ENCODE peak calls at places on chromosomes 7 and 10, in ten cellular contexts. K is CD8-positive, alpha-beta memory T cell; T is type B pancreatic cell; Q is stimulated activated CD8-positive, alpha-beta memory T cell treated with anti-CD3 and anti-CD28 coated beads, Interleukin-7, amount 100 ng/mL, for 1 hour; Z is right lobe of liver; C is right cardiac atrium; M is naive B cell; J is NT2/D1; I is T-helper 9 cell; P is cardiac muscle cell. N is an unnamed sample.

GRCh38 chr10:128549192-128549591 is 423.0 kb upstream of the MKI67 start:
- DNase-seq in K (no peak), T (no peak), Q (no peak), Z (no peak), C (no peak), M (no peak), J (no peak), I (no peak), P (no peak), N (no peak)

GRCh38 chr10:3740157-3740871 is 44.7 kb downstream of the KLF6 start:
- DNase-seq in K (no peak), T (no peak), Q (no peak), Z (no peak), C (no peak), M (no peak), J (no peak), I (no peak), P (no peak), N (no peak)

GRCh38 chr10:117165557-117166419 is 27.7 kb upstream of the VAX1 start:
- DNase-seq in K (no peak), T (peak), Q (no peak), Z (peak), C (peak), M (no peak), J (peak), I (no peak), P (peak), N (peak)

GRCh38 chr10:62811159-62811875 is 4.8 kb downstream of the EGR2 start:
- DNase-seq in K (no peak), T (no peak), Q (peak), Z (no peak), C (peak), M (no peak), J (no peak), I (no peak), P (no peak), N (no peak)

GRCh38 chr10:17430647-17431355 is 23.6 kb downstream of the ST8SIA6 start:
- DNase-seq in K (peak), T (peak), Q (no peak), Z (peak), C (peak), M (peak), J (peak), I (peak), P (peak), N (peak)

GRCh38 chr10:73909716-73910115 is 1.2 kb upstream of the PLAU start:
- DNase-seq in K (no peak), T (no peak), Q (no peak), Z (no peak), C (no peak), M (no peak), J (no peak), I (no peak), P (no peak), N (no peak)

GRCh38 chr10:78856421-78856820 is 212.3 kb upstream of the ZMIZ1 start:
- DNase-seq in K (no peak), T (peak), Q (no peak), Z (no peak), C (peak), M (no peak), J (no peak), I (no peak), P (no peak), N (no peak)

GRCh38 chr7:142477079-142477651 is 219.3 kb upstream of the PRSS58 start:
- DNase-seq in K (no peak), T (no peak), Q (no peak), Z (no peak), C (no peak), M (no peak), J (no peak), I (no peak), P (no peak), N (no peak)

GRCh38 chr10:125146791-125147604 is 13.4 kb downstream of the CTBP2 start:
- DNase-seq in K (no peak), T (no peak), Q (no peak), Z (no peak), C (peak), M (peak), J (no peak), I (no peak), P (no peak), N (no peak)

GRCh38 chr7:78073470-78074382 is 275.2 kb downstream of the PHTF2 start:
- DNase-seq in K (no peak), T (no peak), Q (no peak), Z (no peak), C (no peak), M (no peak), J (no peak), I (no peak), P (no peak), N (peak)

GRCh38 chr7:25835191-25835590 is 316.8 kb upstream of the NFE2L3 start:
- DNase-seq in K (no peak), T (no peak), Q (no peak), Z (no peak), C (no peak), M (no peak), J (no peak), I (no peak), P (no peak), N (no peak)

GRCh38 chr7:100119075-100119700 is at the start of the genes CNPY4 and TAF6:
- DNase-seq in K (peak), T (peak), Q (peak), Z (peak), C (peak), M (peak), J (peak), I (peak), P (peak), N (peak)

GRCh38 chr10:88080213-88080612 is 216.8 kb downstream of the PTEN start:
- DNase-seq in K (no peak), T (no peak), Q (no peak), Z (no peak), C (no peak), M (no peak), J (no peak), I (no peak), P (peak), N (no peak)

GRCh38 chr10:77251297-77252013 is 386.2 kb downstream of the KCNMA1 start:
- DNase-seq in K (no peak), T (no peak), Q (no peak), Z (no peak), C (no peak), M (no peak), J (peak), I (no peak), P (peak), N (no peak)

GRCh38 chr7:27260211-27260610 is 17.6 kb downstream of the EVX1 start:
- DNase-seq in K (no peak), T (no peak), Q (no peak), Z (no peak), C (no peak), M (no peak), J (no peak), I (no peak), P (no peak), N (no peak)

GRCh38 chr7:82810558-82811259 is 352.0 kb downstream of the PCLO start:
- DNase-seq in K (no peak), T (no peak), Q (no peak), Z (no peak), C (no peak), M (no peak), J (peak), I (no peak), P (peak), N (peak)

GRCh38 chr7:101535333-101535732 is 93.8 kb downstream of the MYL10 start:
- DNase-seq in K (no peak), T (no peak), Q (no peak), Z (peak), C (no peak), M (no peak), J (no peak), I (no peak), P (no peak), N (no peak)

GRCh38 chr10:64708920-64709681 is 1187.9 kb downstream of the REEP3 start:
- DNase-seq in K (no peak), T (no peak), Q (no peak), Z (no peak), C (no peak), M (no peak), J (no peak), I (no peak), P (no peak), N (no peak)

GRCh38 chr10:32332299-32332750 is 14.6 kb downstream of the EPC1 start:
- DNase-seq in K (peak), T (no peak), Q (peak), Z (no peak), C (peak), M (peak), J (no peak), I (peak), P (no peak), N (no peak)

GRCh38 chr10:16155761-16156322 is 281.0 kb upstream of the PTER start:
- DNase-seq in K (no peak), T (no peak), Q (no peak), Z (no peak), C (no peak), M (no peak), J (peak), I (no peak), P (no peak), N (no peak)

GRCh38 chr10:4059471-4060138 is 274.6 kb upstream of the KLF6 start:
- DNase-seq in K (no peak), T (no peak), Q (no peak), Z (no peak), C (no peak), M (peak), J (no peak), I (no peak), P (no peak), N (no peak)

GRCh38 chr7:67918158-67918557 is 921.5 kb downstream of the TYW1 start:
- DNase-seq in K (no peak), T (no peak), Q (no peak), Z (no peak), C (no peak), M (peak), J (no peak), I (no peak), P (no peak), N (no peak)

GRCh38 chr7:105353752-105354328 is 34.9 kb downstream of the SRPK2 start:
- DNase-seq in K (no peak), T (no peak), Q (no peak), Z (peak), C (peak), M (peak), J (no peak), I (no peak), P (no peak), N (no peak)

GRCh38 chr10:59896186-59896585 is 10.2 kb downstream of the CCDC6 start:
- DNase-seq in K (no peak), T (no peak), Q (no peak), Z (no peak), C (peak), M (no peak), J (no peak), I (no peak), P (peak), N (no peak)

GRCh38 chr7:144836545-144836842 is 641 bp upstream of the TPK1 start:
- DNase-seq in K (no peak), T (no peak), Q (no peak), Z (no peak), C (no peak), M (no peak), J (no peak), I (no peak), P (no peak), N (no peak)

GRCh38 chr7:26813426-26813825 is 51.0 kb downstream of the SKAP2 start:
- DNase-seq in K (no peak), T (no peak), Q (no peak), Z (no peak), C (no peak), M (no peak), J (no peak), I (no peak), P (no peak), N (no peak)

GRCh38 chr10:61902448-61903183 is 1.1 kb downstream of the ARID5B start:
- DNase-seq in K (peak), T (no peak), Q (no peak), Z (peak), C (peak), M (peak), J (no peak), I (peak), P (peak), N (peak)

GRCh38 chr7:50335795-50336754 is 31.6 kb downstream of the IKZF1 start:
- DNase-seq in K (peak), T (no peak), Q (peak), Z (no peak), C (peak), M (peak), J (no peak), I (peak), P (no peak), N (no peak)

GRCh38 chr10:6494452-6494839 is 85.6 kb downstream of the PRKCQ start:
- DNase-seq in K (no peak), T (no peak), Q (no peak), Z (no peak), C (no peak), M (no peak), J (no peak), I (no peak), P (no peak), N (no peak)

GRCh38 chr7:30163231-30163894 is 28.6 kb downstream of the MTURN start:
- DNase-seq in K (no peak), T (no peak), Q (no peak), Z (no peak), C (peak), M (no peak), J (no peak), I (no peak), P (peak), N (peak)

GRCh38 chr7:81846398-81846797 is 76.6 kb upstream of the HGF start:
- DNase-seq in K (no peak), T (no peak), Q (no peak), Z (no peak), C (no peak), M (peak), J (no peak), I (no peak), P (no peak), N (no peak)

GRCh38 chr7:16695621-16696237 is 49.7 kb downstream of the BZW2 start:
- DNase-seq in K (no peak), T (no peak), Q (no peak), Z (no peak), C (no peak), M (peak), J (peak), I (no peak), P (peak), N (peak)

GRCh38 chr7:47304727-47305719 is 276.9 kb downstream of the TNS3 start:
- DNase-seq in K (no peak), T (no peak), Q (no peak), Z (no peak), C (no peak), M (no peak), J (no peak), I (no peak), P (no peak), N (no peak)

N was measured in NCI-H2227 treated with DMSO at 0.1 percent for 48 hours.